ENCODE peak calls at places on chromosomes 6 and 20, in nine cellular contexts. S, C, H, O, Q, E, D, J and P are unnamed samples.

GRCh38 chr20:1822564-1823420 is 72.4 kb upstream of the SIRPA start:
- DNase-seq in E (no peak), S (no peak), D (no peak), O (no peak), Q (no peak), J (no peak), H (no peak), C (no peak), P (no peak)

GRCh38 chr20:10788055-10788454 is 114.3 kb upstream of the JAG1 start:
- DNase-seq in E (no peak), Q (no peak), S (no peak), J (no peak), O (no peak), C (no peak), D (no peak), H (no peak), P (no peak)

GRCh38 chr20:21548390-21549035 is 34.6 kb upstream of the NKX2-2 start:
- DNase-seq in C (no peak), E (no peak), Q (peak; percentile 69), H (no peak), O (no peak), D (no peak), J (no peak), S (no peak), P (no peak)

GRCh38 chr6:81901589-81901988 is 149.1 kb upstream of the TENT5A start:
- DNase-seq in C (no peak), H (no peak), D (no peak), S (no peak), Q (no peak), J (no peak), E (no peak), O (no peak), P (no peak)

GRCh38 chr6:31826793-31827285 is 699 bp upstream of the HSPA1B start:
- DNase-seq in O (no peak), C (no peak), H (peak; percentile 84), E (no peak), Q (peak; percentile 84), S (peak; percentile 87), D (peak; percentile 64), J (peak; percentile 88), P (no peak)

GRCh38 chr20:56624786-56625681 is 4.1 kb upstream of the TFAP2C start:
- DNase-seq in H (no peak), E (no peak), D (no peak), O (no peak), S (no peak), J (no peak), Q (no peak), C (no peak), P (no peak)

GRCh38 chr6:57221936-57222683 is at the start of gene RAB23:
- DNase-seq in H (peak; percentile 93), C (peak; percentile 63), O (peak; percentile 84), Q (peak; percentile 89), S (peak; percentile 75), E (peak; percentile 85), D (no peak), J (peak; percentile 72), P (no peak)

GRCh38 chr6:37103169-37104039 is 66.5 kb upstream of the PIM1 start:
- DNase-seq in O (no peak), D (no peak), H (peak; percentile 62), C (no peak), S (peak; percentile 94), Q (peak; percentile 70), E (peak; percentile 46), J (peak; percentile 38), P (no peak)

GRCh38 chr6:10402648-10403311 is 12.1 kb downstream of the TFAP2A start:
- DNase-seq in Q (no peak), H (no peak), J (no peak), E (no peak), D (no peak), S (no peak), O (no peak), C (no peak), P (no peak)

GRCh38 chr6:100506651-100507050 is 41.9 kb upstream of the SIM1 start:
- DNase-seq in E (peak; percentile 34), C (no peak), D (no peak), Q (no peak), O (no peak), S (no peak), H (no peak), J (no peak), P (no peak)

GRCh38 chr6:30942338-30943060 is 1.7 kb downstream of the MUCL3 start:
- DNase-seq in H (peak; percentile 64), O (peak; percentile 70), C (peak; percentile 44), D (peak; percentile 92), E (peak; percentile 70), J (peak; percentile 59), Q (no peak), S (peak; percentile 46), P (peak; percentile 17)

DNA sequence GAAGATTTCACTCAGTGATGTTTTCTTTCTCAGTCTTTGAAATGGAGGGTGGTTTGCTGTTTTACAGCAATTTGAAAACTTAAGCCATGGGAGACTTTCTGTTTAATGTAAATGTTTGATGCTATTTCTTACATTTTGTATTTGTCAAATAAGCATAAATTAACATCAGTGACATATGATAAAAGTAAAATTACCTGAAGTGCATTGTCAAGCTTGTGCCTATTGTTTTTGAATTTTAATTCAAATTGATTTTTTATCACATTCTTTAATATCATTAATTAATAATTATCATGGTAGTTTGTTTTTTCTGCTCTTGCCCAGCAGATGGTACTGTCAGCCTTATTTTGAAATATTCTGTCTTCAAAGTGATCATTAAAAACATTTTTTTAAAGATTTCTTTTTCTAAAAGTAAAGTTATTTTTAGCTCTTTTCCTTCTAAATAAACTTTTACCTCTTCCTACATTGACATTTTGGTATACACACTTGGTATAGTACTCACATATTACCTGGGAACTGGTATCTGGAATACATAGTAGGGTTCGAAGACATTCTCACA is 29.1 kb downstream of the L3MBTL3 start:
- DNase-seq in Q (no peak), J (no peak), E (peak; percentile 22), O (no peak), D (no peak), S (no peak), H (no peak), C (no peak), P (no peak)
- TF ChIP-seq CTCF in Q (no peak), J (no peak), E (no peak), O (no peak), D (peak; percentile 71), S (no peak), H (no peak), C (peak; percentile 26), P (no peak)

DNA sequence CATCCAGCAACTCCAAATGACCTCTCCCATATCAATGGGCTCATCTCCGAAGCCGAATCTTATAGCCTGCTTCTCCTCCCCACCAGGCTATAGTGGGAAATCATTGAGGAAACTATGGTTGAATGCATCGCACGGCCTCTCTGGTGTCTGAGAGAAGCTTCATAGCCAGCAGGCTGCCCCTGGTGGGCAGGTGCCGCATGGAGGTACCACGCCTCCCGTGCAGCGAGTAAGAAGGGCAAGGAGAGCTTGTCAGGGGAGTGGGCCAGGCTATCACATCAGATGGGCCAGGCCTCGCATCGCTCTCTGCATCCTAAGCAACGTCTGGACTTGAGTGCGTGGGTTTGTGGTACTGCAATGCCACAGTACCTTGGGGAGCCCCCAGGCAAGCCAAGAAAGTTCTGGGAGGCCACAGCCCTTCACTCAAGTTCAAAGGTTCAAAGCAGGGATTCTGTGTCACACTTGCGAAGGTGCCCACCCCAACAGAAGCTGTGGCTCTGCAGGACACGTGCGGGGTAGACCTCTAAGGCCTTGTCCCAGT is 8.6 kb upstream of the IRF4 start:
- DNase-seq in H (no peak), O (no peak), S (no peak), C (no peak), Q (no peak), J (no peak), E (no peak), D (no peak), P (no peak)
- TF ChIP-seq CTCF in H (no peak), O (no peak), S (no peak), C (no peak), Q (no peak), J (no peak), E (no peak), D (no peak), P (no peak)

GRCh38 chr20:59816146-59816743 is 117.2 kb downstream of the SYCP2 start:
- DNase-seq in S (no peak), J (peak; percentile 1), O (no peak), D (no peak), H (no peak), Q (no peak), C (no peak), E (no peak), P (no peak)
- TF ChIP-seq CTCF in S (no peak), J (no peak), O (no peak), D (no peak), H (no peak), Q (no peak), C (no peak), E (no peak), P (no peak)

GRCh38 chr20:35511814-35512420 is 17.5 kb downstream of the C20orf173 start:
- DNase-seq in E (peak; percentile 67), Q (no peak), D (no peak), O (peak; percentile 13), C (no peak), J (peak; percentile 19), S (no peak), H (no peak), P (no peak)
- TF ChIP-seq CTCF in E (peak; percentile 81), Q (peak; percentile 30), D (peak; percentile 81), O (peak; percentile 70), C (peak; percentile 71), J (peak; percentile 25), S (peak; percentile 32), H (no peak), P (peak; percentile 51)

DNA sequence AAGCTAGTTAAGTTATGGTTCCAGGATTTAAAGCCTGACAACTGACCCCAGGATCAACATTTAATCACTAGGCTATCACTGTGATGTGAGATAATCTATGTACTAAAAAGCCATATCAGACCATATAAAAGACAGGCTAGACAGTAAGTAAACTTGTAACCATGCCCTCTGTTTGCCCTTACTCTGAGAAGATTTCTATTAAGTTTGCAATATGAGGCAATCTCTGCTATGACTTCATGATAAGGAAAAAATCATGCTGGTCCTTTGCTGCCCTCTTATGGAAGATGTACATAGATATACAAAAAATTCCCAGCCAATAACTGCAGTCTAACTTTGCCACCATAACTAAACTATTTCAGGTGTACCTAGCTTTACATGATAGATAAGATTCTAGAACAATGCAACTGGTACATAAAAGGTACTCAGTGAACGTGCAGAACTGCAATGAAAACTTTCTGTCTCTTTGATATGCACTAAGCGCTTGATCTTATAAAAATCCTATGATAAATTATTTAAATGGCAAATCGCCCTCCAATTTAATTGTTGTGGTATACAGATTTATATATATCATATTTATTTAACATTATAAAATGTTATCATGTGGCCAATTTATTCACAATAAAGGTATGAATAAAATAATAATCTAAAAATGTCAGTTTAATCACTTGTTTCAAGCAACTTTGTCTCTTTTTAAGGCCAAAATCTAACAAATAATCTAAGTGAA is 70.5 kb downstream of the FAM217A start:
- DNase-seq in E (peak; percentile 94), H (no peak), O (no peak), J (no peak), D (no peak), S (no peak), C (peak; percentile 59), Q (peak; percentile 49), P (peak; percentile 76)
- TF ChIP-seq CTCF in E (peak; percentile 64), H (no peak), O (peak; percentile 73), J (peak; percentile 60), D (peak; percentile 85), S (peak; percentile 46), C (peak; percentile 72), Q (peak; percentile 27), P (peak; percentile 44)

GRCh38 chr20:23058240-23058639 is 8.8 kb upstream of the THBD start:
- DNase-seq in C (no peak), Q (no peak), D (no peak), E (no peak), O (no peak), J (no peak), S (no peak), H (no peak), P (no peak)
- TF ChIP-seq CTCF in C (peak; percentile 23), Q (no peak), D (peak; percentile 33), E (peak; percentile 15), O (no peak), J (no peak), S (no peak), H (no peak), P (no peak)

GRCh38 chr6:17705778-17706579 is 746 bp downstream of the NUP153 start:
- DNase-seq in C (peak; percentile 27), J (peak; percentile 40), H (peak; percentile 76), O (peak; percentile 48), Q (peak; percentile 96), S (peak; percentile 48), E (peak; percentile 42), D (peak; percentile 93), P (no peak)
- TF ChIP-seq CTCF in C (no peak), J (no peak), H (no peak), O (peak; percentile 25), Q (peak; percentile 11), S (peak; percentile 12), E (no peak), D (no peak), P (peak; percentile 2)